ENCODE peak calls at places on chromosomes 3 and 15, in seven cellular contexts. I is effector memory CD4-positive, alpha-beta T cell; G is WERI-Rb-1; Q is NT2/D1; P is transverse colon; F is MG63; D is Caco-2. O is an unnamed sample.

GRCh38 chr3:107525101-107525953 is 2.6 kb downstream of the BBX start:
- DNase-seq in I (peak), G (peak), Q (no peak), P (peak), F (peak), D (peak), O (peak)

GRCh38 chr3:122269045-122269444 is 56.0 kb upstream of the CSTA start:
- DNase-seq in I (no peak), G (no peak), Q (no peak), P (no peak), F (no peak), D (no peak), O (no peak)

GRCh38 chr15:71542836-71543235 is 267.5 kb upstream of the NR2E3 start:
- DNase-seq in I (no peak), G (no peak), Q (no peak), P (no peak), F (no peak), D (no peak), O (no peak)

GRCh38 chr15:90465140-90465929 is 64.4 kb upstream of the CRTC3 start:
- DNase-seq in I (no peak), G (no peak), Q (no peak), P (no peak), F (peak), D (no peak), O (no peak)

GRCh38 chr15:28983432-28984311 is 97.9 kb downstream of the APBA2 start:
- DNase-seq in I (no peak), G (no peak), Q (no peak), P (no peak), F (no peak), D (no peak), O (no peak)

GRCh38 chr15:59160880-59161593 is 45.6 kb upstream of the LDHAL6B start:
- DNase-seq in I (no peak), G (peak), Q (no peak), P (no peak), F (no peak), D (peak), O (no peak)

GRCh38 chr3:143814358-143814968 is 33.8 kb downstream of the SLC9A9 start:
- DNase-seq in I (no peak), G (no peak), Q (no peak), P (no peak), F (no peak), D (no peak), O (no peak)

GRCh38 chr15:56978898-56979662 is 60.6 kb downstream of the TCF12 start:
- DNase-seq in I (no peak), G (no peak), Q (no peak), P (no peak), F (no peak), D (no peak), O (no peak)

GRCh38 chr3:150372320-150373118 is 35.6 kb upstream of the TSC22D2 start:
- DNase-seq in I (no peak), G (no peak), Q (no peak), P (no peak), F (peak), D (peak), O (peak)

GRCh38 chr3:73625124-73625665 is 454 bp upstream of the PDZRN3 start:
- DNase-seq in I (no peak), G (peak), Q (peak), P (no peak), F (peak), D (peak), O (no peak)

GRCh38 chr3:159380891-159381290 is 579.0 kb downstream of the MFSD1 start:
- DNase-seq in I (no peak), G (no peak), Q (no peak), P (no peak), F (no peak), D (no peak), O (no peak)

GRCh38 chr3:52053307-52054304 is 2.8 kb downstream of the DUSP7 start:
- DNase-seq in I (peak), G (no peak), Q (no peak), P (no peak), F (no peak), D (no peak), O (no peak)

GRCh38 chr3:67653425-67654098 is 850 bp downstream of the SUCLG2 start:
- DNase-seq in I (no peak), G (no peak), Q (peak), P (no peak), F (no peak), D (peak), O (no peak)

GRCh38 chr3:134651347-134652041 is 672 bp upstream of the KY start:
- DNase-seq in I (no peak), G (peak), Q (no peak), P (peak), F (peak), D (no peak), O (no peak)

GRCh38 chr15:101258238-101259144 is 6.6 kb upstream of the CHSY1 start:
- DNase-seq in I (peak), G (peak), Q (peak), P (peak), F (peak), D (peak), O (peak)

GRCh38 chr3:32577621-32578556 is 7.2 kb upstream of the DYNC1LI1 start:
- DNase-seq in I (no peak), G (no peak), Q (no peak), P (no peak), F (peak), D (no peak), O (no peak)

GRCh38 chr3:197374951-197375560 is 76.6 kb upstream of the DLG1 start:
- DNase-seq in I (no peak), G (no peak), Q (no peak), P (no peak), F (peak), D (no peak), O (no peak)

GRCh38 chr3:144585408-144585807 is 613.8 kb downstream of the DIPK2A start:
- DNase-seq in I (no peak), G (no peak), Q (no peak), P (no peak), F (no peak), D (no peak), O (no peak)

GRCh38 chr3:46926447-46926846 is 48.9 kb downstream of the PTH1R start:
- DNase-seq in I (no peak), G (no peak), Q (no peak), P (no peak), F (no peak), D (no peak), O (no peak)

GRCh38 chr3:27141668-27142067 is 227.5 kb downstream of the NEK10 start:
- DNase-seq in I (no peak), G (no peak), Q (peak), P (no peak), F (no peak), D (no peak), O (no peak)

GRCh38 chr3:197028711-197029510 is 706 bp downstream of the MELTF start:
- DNase-seq in I (no peak), G (no peak), Q (no peak), P (peak), F (no peak), D (peak), O (no peak)

GRCh38 chr3:173650596-173650995 is 253.1 kb downstream of the NLGN1 start:
- DNase-seq in I (no peak), G (no peak), Q (no peak), P (no peak), F (no peak), D (no peak), O (no peak)

GRCh38 chr3:67349551-67350174 is 304.7 kb downstream of the SUCLG2 start:
- DNase-seq in I (no peak), G (no peak), Q (no peak), P (no peak), F (no peak), D (no peak), O (no peak)

GRCh38 chr15:23504003-23504402 is 57.0 kb upstream of the GOLGA6L2 start:
- DNase-seq in I (no peak), G (no peak), Q (peak), P (no peak), F (no peak), D (no peak), O (no peak)

GRCh38 chr3:196149375-196149774 is 61.8 kb downstream of the ZDHHC19 start:
- DNase-seq in I (no peak), G (no peak), Q (no peak), P (no peak), F (peak), D (no peak), O (no peak)

GRCh38 chr3:187165144-187165543 is 25.8 kb upstream of the RPL39L start:
- DNase-seq in I (no peak), G (peak), Q (peak), P (peak), F (no peak), D (peak), O (peak)

GRCh38 chr3:58063022-58063421 is 54.8 kb downstream of the FLNB start:
- DNase-seq in I (no peak), G (no peak), Q (no peak), P (no peak), F (no peak), D (no peak), O (no peak)

GRCh38 chr3:50194128-50194902 is 2.9 kb downstream of the GNAT1 start:
- DNase-seq in I (peak), G (peak), Q (no peak), P (peak), F (peak), D (peak), O (peak)

GRCh38 chr3:49930922-49931321 is 1.3 kb upstream of the MON1A start:
- DNase-seq in I (no peak), G (peak), Q (peak), P (peak), F (peak), D (peak), O (peak)

GRCh38 chr3:74605437-74605836 is 9.0 kb downstream of the CNTN3 start:
- DNase-seq in I (no peak), G (no peak), Q (no peak), P (no peak), F (no peak), D (no peak), O (no peak)

GRCh38 chr3:141379250-141379872 is 11.1 kb downstream of the ZBTB38 start:
- DNase-seq in I (peak), G (no peak), Q (no peak), P (no peak), F (no peak), D (no peak), O (no peak)

GRCh38 chr15:74428442-74428787 is 5.3 kb downstream of the SEMA7A start:
- DNase-seq in I (no peak), G (peak), Q (no peak), P (no peak), F (no peak), D (no peak), O (no peak)

GRCh38 chr3:179146911-179147570 is 1.1 kb upstream of the PIK3CA start:
- DNase-seq in I (no peak), G (peak), Q (no peak), P (peak), F (no peak), D (peak), O (peak)

GRCh38 chr15:67149859-67150824 is 84.7 kb downstream of the SMAD3 start:
- DNase-seq in I (peak), G (no peak), Q (peak), P (peak), F (peak), D (peak), O (peak)

GRCh38 chr3:188720636-188721035 is 451.1 kb upstream of the TPRG1 start:
- DNase-seq in I (no peak), G (no peak), Q (no peak), P (no peak), F (peak), D (no peak), O (no peak)

GRCh38 chr3:194900886-194901522 is 215.3 kb downstream of the FAM43A start:
- DNase-seq in I (no peak), G (peak), Q (no peak), P (no peak), F (no peak), D (no peak), O (no peak)

GRCh38 chr3:46892285-46893145 is 15.0 kb downstream of the PTH1R start:
- DNase-seq in I (no peak), G (peak), Q (peak), P (peak), F (peak), D (peak), O (no peak)

GRCh38 chr3:25385807-25386512 is 42.1 kb upstream of the RARB start:
- DNase-seq in I (no peak), G (peak), Q (no peak), P (no peak), F (no peak), D (no peak), O (no peak)

GRCh38 chr3:53288214-53288613 is 32.4 kb upstream of the TKT start:
- DNase-seq in I (no peak), G (no peak), Q (no peak), P (no peak), F (no peak), D (no peak), O (no peak)

GRCh38 chr3:53295410-53295809 is 39.6 kb upstream of the TKT start:
- DNase-seq in I (no peak), G (no peak), Q (no peak), P (no peak), F (no peak), D (no peak), O (no peak)

GRCh38 chr3:53293867-53294266 is 38.0 kb upstream of the TKT start:
- DNase-seq in I (no peak), G (no peak), Q (no peak), P (no peak), F (no peak), D (no peak), O (no peak)
- H3K4me3 ChIP-seq in I (no peak), G (no peak), Q (no peak), P (no peak), F (no peak), D (no peak), O (no peak)

GRCh38 chr3:72100062-72100511 is 315.1 kb upstream of the PROK2 start:
- DNase-seq in I (no peak), G (peak), Q (no peak), P (no peak), F (no peak), D (no peak), O (no peak)
- H3K4me3 ChIP-seq in I (peak), G (peak), Q (peak), P (no peak), F (no peak), D (no peak), O (no peak)

DNA sequence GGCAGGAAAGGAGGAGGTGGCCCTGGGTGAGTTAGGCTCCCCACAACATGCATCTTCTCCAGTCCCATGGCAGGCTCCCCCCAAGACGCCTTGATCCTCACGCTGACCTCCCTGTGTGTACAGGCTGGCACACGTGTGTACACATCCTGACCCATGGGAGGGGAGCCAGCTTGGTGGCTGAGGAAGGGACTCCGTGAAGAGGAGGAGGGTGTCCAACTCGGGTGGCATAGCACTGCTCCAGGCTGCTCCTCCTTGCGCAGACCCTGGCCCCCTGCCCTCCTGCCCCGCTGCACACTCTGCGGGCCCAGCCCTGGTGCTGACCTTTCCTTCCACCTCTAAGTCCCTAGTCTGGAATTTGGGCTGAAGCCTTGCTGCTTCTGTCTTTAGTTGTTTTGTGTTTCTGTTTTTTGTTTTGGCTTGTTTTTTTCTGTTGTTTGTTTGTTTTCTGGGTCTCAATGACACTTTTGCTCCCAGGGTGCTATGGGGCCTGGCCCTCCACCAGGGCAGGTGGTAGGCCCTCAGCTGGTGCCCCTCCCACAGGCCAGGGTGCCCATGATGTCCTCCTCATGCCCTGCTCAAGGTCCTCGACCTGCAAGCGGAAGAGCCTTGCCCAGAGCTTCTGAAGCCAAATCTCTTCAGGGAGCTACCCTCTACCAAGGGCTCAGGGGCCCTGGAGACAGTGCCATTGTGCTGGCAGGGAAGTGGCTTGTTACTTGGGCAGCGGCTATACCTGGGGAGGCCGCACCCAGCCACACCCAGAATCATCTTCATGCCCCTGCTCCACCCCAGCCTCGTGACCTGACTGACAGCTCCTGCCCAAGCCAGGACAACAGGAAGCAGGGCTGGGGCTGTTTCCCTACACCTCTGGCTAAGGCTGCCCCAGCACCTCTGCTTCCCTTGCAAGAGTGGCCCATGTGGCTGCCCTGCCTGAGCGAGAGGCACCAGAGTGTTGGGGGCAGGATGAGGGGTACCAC is 5.1 kb downstream of the EPHB3 start:
- DNase-seq in I (no peak), G (no peak), Q (no peak), P (peak), F (no peak), D (no peak), O (no peak)
- H3K4me3 ChIP-seq in I (no peak), G (no peak), Q (no peak), P (peak), F (no peak), D (no peak), O (no peak)

DNA sequence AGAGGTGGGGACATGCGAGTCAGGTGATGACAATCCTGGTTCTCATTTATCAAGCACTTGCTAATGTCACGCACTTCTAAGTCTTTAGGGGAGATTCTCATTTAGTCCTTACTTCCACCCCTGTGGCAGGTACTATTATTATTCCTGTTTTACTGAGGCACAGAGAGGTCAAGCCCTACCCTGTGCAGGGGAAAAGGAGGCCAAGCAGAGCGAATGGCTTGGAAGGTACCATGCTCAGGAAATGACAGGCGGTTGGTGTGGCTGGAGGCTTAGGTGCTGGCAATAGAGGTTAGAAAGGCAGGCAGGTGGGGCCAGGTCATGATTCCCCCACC is 268.9 kb downstream of the UACA start:
- DNase-seq in I (no peak), G (no peak), Q (no peak), P (no peak), F (no peak), D (no peak), O (no peak)
- H3K4me3 ChIP-seq in I (no peak), G (peak), Q (no peak), P (no peak), F (no peak), D (peak), O (no peak)